ENCODE peak calls at places on chromosomes 2 and 18, in five cellular contexts. K is K562, H is SK-N-SH, W is GM12878, I is HepG2. M is an unnamed sample.
A peak's percentile ranks its signal among the peaks of the same experiment; 100 is the strongest.

GRCh38 chr2:225002656-225003045 is 39.6 kb downstream of the DOCK10 start:
- DNase-seq in K (no peak), H (no peak), I (no peak), W (peak; percentile 63), M (no peak)

GRCh38 chr18:44130365-44130942 is 550.2 kb upstream of the SETBP1 start:
- DNase-seq in K (peak; percentile 3), H (peak; percentile 59), I (peak; percentile 10), W (no peak), M (peak; percentile 5)

GRCh38 chr2:3154694-3155093 is 222.9 kb downstream of the EIPR1 start:
- DNase-seq in H (no peak), K (no peak), I (no peak), W (no peak), M (no peak)

GRCh38 chr2:145380436-145381017 is 860.6 kb upstream of the ZEB2 start:
- DNase-seq in H (no peak), I (no peak), W (no peak), K (no peak), M (no peak)

GRCh38 chr2:96153291-96153713 is 8.1 kb upstream of the DUSP2 start:
- DNase-seq in W (no peak), K (no peak), H (peak; percentile 25), I (no peak), M (no peak)

GRCh38 chr2:84300030-84301029 is 158.8 kb downstream of the SUCLG1 start:
- DNase-seq in W (no peak), H (no peak), K (no peak), I (peak; percentile 96), M (no peak)

GRCh38 chr2:8329660-8330622 is 351.9 kb upstream of the ID2 start:
- DNase-seq in H (no peak), I (no peak), W (no peak), K (no peak), M (no peak)

GRCh38 chr18:30132959-30133358 is 909.6 kb downstream of the DSC3 start:
- DNase-seq in W (no peak), I (no peak), K (no peak), H (no peak), M (no peak)

GRCh38 chr2:128610496-128610895 is 291.8 kb upstream of the HS6ST1 start:
- DNase-seq in I (no peak), H (no peak), K (no peak), W (no peak), M (no peak)

GRCh38 chr2:25411281-25411680 is 69.6 kb upstream of the DNMT3A start:
- DNase-seq in K (no peak), I (no peak), W (no peak), H (no peak), M (no peak)

GRCh38 chr2:71935291-71935848 is 212.3 kb downstream of the CYP26B1 start:
- DNase-seq in H (peak; percentile 1), W (no peak), I (no peak), K (peak; percentile 3), M (no peak)

GRCh38 chr2:206079699-206080465 is 6.1 kb downstream of the INO80D start:
- DNase-seq in K (no peak), W (no peak), H (no peak), I (peak; percentile 48), M (no peak)

GRCh38 chr2:207354466-207354865 is 175.3 kb upstream of the CREB1 start:
- DNase-seq in W (no peak), H (no peak), K (no peak), I (no peak), M (no peak)

GRCh38 chr2:28049416-28049815 is 158.9 kb downstream of the BABAM2 start:
- DNase-seq in W (no peak), K (no peak), H (no peak), I (no peak), M (no peak)

GRCh38 chr18:36128907-36129299 is 237 bp downstream of the SLC39A6 start:
- DNase-seq in H (no peak), W (no peak), K (no peak), I (no peak), M (no peak)

GRCh38 chr2:29389686-29390085 is 274.5 kb downstream of the CLIP4 start:
- DNase-seq in H (no peak), W (no peak), K (no peak), I (no peak), M (no peak)

GRCh38 chr2:223522796-223523195 is 79.4 kb downstream of the SCG2 start:
- DNase-seq in K (no peak), I (no peak), W (no peak), H (no peak), M (no peak)

GRCh38 chr2:51693640-51694039 is 661.7 kb upstream of the NRXN1 start:
- DNase-seq in W (no peak), H (no peak), I (no peak), K (no peak), M (no peak)

GRCh38 chr2:9549420-9549819 is 6.2 kb downstream of the ADAM17 start:
- DNase-seq in K (no peak), W (no peak), I (no peak), H (no peak), M (no peak)

GRCh38 chr2:169933124-169933711 is 106.0 kb downstream of the UBR3 start:
- DNase-seq in I (peak; percentile 46), W (no peak), K (peak; percentile 52), H (peak; percentile 54), M (peak; percentile 3)

GRCh38 chr2:98907385-98907784 is 28.6 kb downstream of the CRACDL start:
- DNase-seq in H (no peak), W (no peak), K (no peak), I (no peak), M (no peak)

GRCh38 chr2:200165687-200166086 is 140.8 kb upstream of the SPATS2L start:
- DNase-seq in W (no peak), K (no peak), H (no peak), I (no peak), M (no peak)

GRCh38 chr2:28661589-28662001 is 90.0 kb upstream of the PPP1CB start:
- DNase-seq in H (peak; percentile 63), W (no peak), K (no peak), I (no peak), M (no peak)

GRCh38 chr2:27932396-27932795 is 41.9 kb downstream of the BABAM2 start:
- DNase-seq in H (no peak), W (no peak), I (peak; percentile 59), K (no peak), M (no peak)

GRCh38 chr2:129004485-129004884 is 685.8 kb upstream of the HS6ST1 start:
- DNase-seq in I (no peak), K (no peak), H (no peak), W (no peak), M (no peak)

GRCh38 chr2:144972676-144973075 is 452.8 kb upstream of the ZEB2 start:
- DNase-seq in W (no peak), I (no peak), K (no peak), H (peak; percentile 7), M (no peak)

GRCh38 chr2:121052023-121052422 is 233.0 kb downstream of the TFCP2L1 start:
- DNase-seq in H (no peak), W (no peak), I (peak; percentile 13), K (no peak), M (no peak)

GRCh38 chr2:240820014-240820606 is at the start of gene KIF1A:
- DNase-seq in W (no peak), I (no peak), H (peak; percentile 98), K (no peak), M (no peak)

DNA sequence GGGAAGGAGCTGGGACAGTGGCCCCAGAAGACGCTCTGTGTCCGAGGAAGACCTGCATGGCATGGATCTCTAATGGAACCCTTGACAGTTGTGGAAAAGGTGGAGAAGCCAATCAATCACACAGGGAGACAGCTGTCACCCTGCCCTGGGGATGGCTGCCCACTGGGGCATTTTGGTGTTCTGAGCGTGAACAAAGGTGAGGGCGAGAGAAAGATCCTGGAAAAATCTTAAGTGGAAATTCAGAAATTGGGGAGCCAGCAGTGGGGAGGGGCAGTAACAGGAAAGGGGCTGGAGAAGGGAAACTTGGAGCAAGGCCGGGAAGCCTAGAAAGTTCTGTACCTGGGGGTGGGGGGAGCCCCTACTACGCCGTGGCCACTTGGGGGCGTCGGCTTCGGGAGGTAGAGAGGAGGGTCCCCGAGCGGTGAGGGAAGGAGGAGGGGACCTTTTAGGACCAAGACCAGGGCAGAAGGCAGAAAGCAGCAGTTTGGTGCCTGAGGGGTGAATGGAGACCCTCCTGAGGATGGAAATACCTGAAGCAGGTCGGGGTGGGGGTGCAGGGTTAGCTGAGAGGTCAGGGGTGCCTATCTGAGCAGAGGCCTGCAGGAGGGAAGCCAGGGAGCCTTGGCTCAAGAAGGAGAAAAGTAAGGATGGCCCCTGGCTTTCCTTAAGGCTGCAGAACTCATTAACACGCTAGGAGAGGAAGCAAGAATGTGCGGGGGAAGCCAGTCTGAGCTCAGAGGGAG is 30.0 kb downstream of the NGEF start:
- DNase-seq in W (no peak), H (no peak), I (no peak), K (no peak), M (no peak)
- TF ChIP-seq REST in W (no peak), H (no peak), I (no peak), K (no peak), M (no peak)

GRCh38 chr2:215849771-215850170 is 163.6 kb downstream of the MREG start:
- DNase-seq in H (no peak), I (no peak), W (no peak), K (no peak), M (no peak)
- TF ChIP-seq GABPA in H (no peak), I (no peak), W (no peak), K (no peak), M (no peak)

DNA sequence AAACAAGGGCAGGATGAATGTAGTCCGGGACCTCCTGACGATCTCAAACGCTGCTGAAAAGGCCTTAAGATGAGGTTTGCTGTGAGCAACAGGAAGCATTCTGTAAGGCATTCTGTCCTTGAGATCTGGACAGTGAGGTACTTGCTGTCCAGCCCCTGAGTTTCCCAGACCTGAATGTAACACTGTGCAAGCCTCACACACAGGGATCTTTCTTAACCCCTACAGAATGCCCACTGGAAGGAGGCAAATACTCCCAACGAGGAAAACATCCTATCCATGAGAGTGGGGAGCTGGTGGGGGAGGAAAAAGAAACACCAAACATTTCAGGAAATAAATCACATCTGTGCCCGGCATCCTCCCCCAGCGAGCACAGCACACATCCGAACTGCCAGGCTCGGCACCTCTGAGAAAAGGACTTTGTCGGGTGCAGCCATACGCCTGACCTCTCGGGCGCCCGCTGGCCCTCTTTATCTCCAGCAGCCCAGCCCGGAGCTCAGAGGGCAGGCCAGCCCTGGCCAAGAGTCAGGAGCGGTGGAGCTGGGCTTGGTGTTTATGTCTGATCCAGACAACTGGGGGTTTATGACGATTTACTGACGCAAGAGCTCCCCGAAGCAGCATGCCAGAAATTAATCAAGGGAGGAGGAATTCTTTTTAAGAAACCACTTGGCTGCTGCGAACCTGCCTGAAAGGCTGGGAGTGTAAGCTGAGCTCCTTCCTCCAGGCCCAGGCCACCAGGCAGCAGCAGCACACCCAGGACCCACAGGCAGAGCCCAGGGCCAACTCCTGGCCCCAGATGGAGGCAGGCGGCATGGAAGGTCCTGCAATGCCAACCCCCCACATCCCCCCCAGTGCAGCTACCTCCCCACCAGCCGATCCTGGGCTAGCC is 72.3 kb downstream of the HDAC4 start:
- DNase-seq in K (peak; percentile 25), H (peak; percentile 83), W (no peak), I (no peak), M (no peak)
- TF ChIP-seq REST in K (no peak), H (no peak), W (no peak), I (no peak), M (no peak)

DNA sequence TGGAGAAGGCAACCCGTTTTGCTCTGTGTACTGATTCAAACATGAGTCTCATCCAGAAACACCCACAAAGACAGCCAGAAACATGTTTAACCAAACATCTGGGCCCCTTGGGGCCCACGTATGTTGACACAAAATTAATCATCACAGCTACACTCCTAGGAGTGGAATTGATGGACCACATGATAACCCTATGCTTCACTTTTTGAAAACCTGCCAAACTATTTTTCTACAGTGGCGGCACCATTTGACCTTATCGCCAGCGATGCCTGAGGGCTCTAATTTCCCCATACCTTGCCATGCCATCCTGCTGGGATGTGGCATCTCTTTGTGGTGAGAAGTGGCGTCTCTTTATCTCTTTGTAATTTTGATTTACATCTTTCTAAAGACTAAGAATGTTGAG is 38.5 kb downstream of the PSMG2 start:
- DNase-seq in W (no peak), I (peak; percentile 94), H (peak; percentile 46), K (no peak), M (no peak)
- TF ChIP-seq GABPA in W (no peak), I (no peak), H (no peak), K (no peak), M (no peak)

M was measured in HL-60.